ENCODE peak calls at places on chromosome 22, in nine cellular contexts. J, T, Q, Z, U, A, V, L and E are unnamed samples.
A peak's percentile ranks its signal among the peaks of the same experiment; 100 is the strongest.

GRCh38 chr22:27719535-27720227 is 81.9 kb downstream of the MN1 start:
- DNase-seq in A (peak; percentile 100), L (peak; percentile 67), V (no peak), Z (no peak), J (no peak), Q (peak; percentile 88), U (peak; percentile 39), T (peak; percentile 100), E (peak; percentile 100)

GRCh38 chr22:22593964-22594656 is 35.0 kb upstream of the PRAME start:
- DNase-seq in U (peak; percentile 22), L (peak; percentile 44), Q (no peak), A (peak; percentile 31), Z (no peak), V (no peak), T (peak; percentile 8), J (no peak), E (peak; percentile 41)

GRCh38 chr22:31229402-31230140 is 17.5 kb downstream of the LIMK2 start:
- DNase-seq in U (peak; percentile 52), V (peak; percentile 47), L (peak; percentile 55), J (peak; percentile 63), Q (peak; percentile 88), Z (no peak), A (no peak), T (no peak), E (no peak)

GRCh38 chr22:38572065-38572464 is 2.1 kb upstream of the DMC1 start:
- DNase-seq in T (peak; percentile 32), A (peak; percentile 53), L (peak; percentile 61), J (peak; percentile 34), Z (peak; percentile 67), U (peak; percentile 42), V (no peak), Q (no peak), E (peak; percentile 66)

GRCh38 chr22:34096770-34097169 is 176.5 kb upstream of the LARGE1 start:
- DNase-seq in A (no peak), U (no peak), V (no peak), L (no peak), Z (no peak), T (no peak), J (no peak), Q (no peak), E (no peak)

GRCh38 chr22:30240541-30241417 is 5.8 kb downstream of the LIF start:
- DNase-seq in J (no peak), V (no peak), Z (no peak), L (no peak), Q (no peak), A (no peak), U (no peak), T (peak; percentile 25), E (no peak)

GRCh38 chr22:40829131-40829530 is 10.0 kb upstream of the SLC25A17 start:
- DNase-seq in V (no peak), A (no peak), U (no peak), T (no peak), L (no peak), Q (no peak), J (no peak), Z (no peak), E (no peak)

GRCh38 chr22:19285831-19286230 is 5.7 kb downstream of the CLTCL1 start:
- DNase-seq in T (no peak), V (no peak), U (no peak), J (no peak), L (no peak), A (no peak), Z (no peak), Q (no peak), E (no peak)

GRCh38 chr22:42912049-42912448 is 55.0 kb upstream of the ARFGAP3 start:
- DNase-seq in V (no peak), Q (no peak), A (no peak), T (no peak), U (no peak), L (no peak), J (no peak), Z (no peak), E (no peak)

GRCh38 chr22:42299586-42300285 is 29.3 kb upstream of the TCF20 start:
- DNase-seq in V (peak; percentile 48), Q (no peak), U (no peak), Z (peak; percentile 52), L (no peak), J (no peak), T (no peak), A (no peak), E (no peak)

GRCh38 chr22:35726398-35726797 is 8.7 kb downstream of the APOL5 start:
- DNase-seq in J (no peak), Z (no peak), L (no peak), Q (no peak), T (no peak), A (no peak), U (no peak), V (no peak), E (no peak)

GRCh38 chr22:35725521-35725920 is 7.8 kb downstream of the APOL5 start:
- DNase-seq in Q (no peak), J (no peak), A (no peak), U (no peak), V (no peak), Z (no peak), L (no peak), T (no peak), E (no peak)

GRCh38 chr22:35728639-35729308 is 11.1 kb downstream of the APOL5 start:
- DNase-seq in Z (no peak), A (peak; percentile 41), L (no peak), V (no peak), T (peak; percentile 73), J (no peak), Q (no peak), U (no peak), E (peak; percentile 48)

GRCh38 chr22:35727436-35727835 is 9.8 kb downstream of the APOL5 start:
- DNase-seq in Q (no peak), U (no peak), L (no peak), A (no peak), T (no peak), J (no peak), Z (peak; percentile 33), V (no peak), E (no peak)

GRCh38 chr22:35726933-35727332 is 9.3 kb downstream of the APOL5 start:
- DNase-seq in A (no peak), V (no peak), J (no peak), Z (no peak), T (no peak), Q (no peak), L (no peak), U (no peak), E (no peak)
- H3K4me3 ChIP-seq in A (no peak overlapping the region), V (no peak overlapping the region), J (no peak overlapping the region), Z (no peak overlapping the region), T (no peak overlapping the region), Q (no peak overlapping the region), L (no peak overlapping the region), U (no peak overlapping the region), E (no peak overlapping the region)

GRCh38 chr22:45101828-45102227 is 61.9 kb upstream of the NUP50 start:
- DNase-seq in A (peak; percentile 51), Q (peak; percentile 88), Z (peak; percentile 70), U (peak; percentile 44), J (peak; percentile 34), V (peak; percentile 21), T (peak; percentile 15), L (peak; percentile 80), E (peak; percentile 74)
- TF ChIP-seq CTCF in A (peak; percentile 75), Q (no peak), Z (peak; percentile 75), U (peak; percentile 69), J (peak; percentile 11), V (peak; percentile 30), T (peak; percentile 81), L (peak; percentile 88), E (peak; percentile 79)

GRCh38 chr22:46587067-46587471 is 33.1 kb upstream of the GRAMD4 start:
- DNase-seq in A (no peak), Q (no peak), Z (no peak), L (no peak), T (no peak), V (no peak), J (no peak), U (no peak), E (no peak)

GRCh38 chr22:46589141-46589748 is 30.9 kb upstream of the GRAMD4 start:
- DNase-seq in Z (no peak), U (no peak), V (peak; percentile 13), J (no peak), Q (no peak), T (no peak), A (no peak), L (no peak), E (no peak)

GRCh38 chr22:46587492-46588278 is 32.5 kb upstream of the GRAMD4 start:
- DNase-seq in J (no peak), L (no peak), Q (no peak), V (peak; percentile 48), Z (no peak), U (no peak), T (no peak), A (no peak), E (no peak)

GRCh38 chr22:46589871-46590271 is 30.3 kb upstream of the GRAMD4 start:
- DNase-seq in L (no peak), Q (no peak), U (no peak), J (no peak), T (no peak), Z (peak; percentile 91), A (no peak), V (no peak), E (no peak)

GRCh38 chr22:46588279-46589140 is 31.7 kb upstream of the GRAMD4 start:
- DNase-seq in A (no peak), U (no peak), T (no peak), Z (peak; percentile 47), L (no peak), Q (no peak), V (peak; percentile 66), J (no peak), E (no peak)
- H3K4me3 ChIP-seq in A (no peak overlapping the region), U (no peak overlapping the region), T (no peak overlapping the region), Z (no peak overlapping the region), L (no peak overlapping the region), Q (no peak overlapping the region), V (peak overlapping the region; percentile 41), J (no peak overlapping the region), E (no peak overlapping the region)

GRCh38 chr22:44360686-44361381 is 48.1 kb upstream of the SHISAL1 start:
- DNase-seq in V (peak; percentile 56), U (peak; percentile 93), L (peak; percentile 99), T (peak; percentile 96), J (peak; percentile 41), A (peak; percentile 90), Q (peak; percentile 92), Z (no peak), E (peak; percentile 94)

GRCh38 chr22:44358723-44359440 is 46.1 kb upstream of the SHISAL1 start:
- DNase-seq in Q (peak; percentile 68), T (no peak), V (peak; percentile 11), Z (no peak), J (peak; percentile 29), A (no peak), U (no peak), L (no peak), E (no peak)

GRCh38 chr22:44361391-44362126 is 48.8 kb upstream of the SHISAL1 start:
- DNase-seq in U (no peak), Z (no peak), A (peak; percentile 85), T (peak; percentile 78), J (peak; percentile 18), L (no peak), Q (no peak), V (no peak), E (peak; percentile 85)

GRCh38 chr22:44359496-44360110 is 46.9 kb upstream of the SHISAL1 start:
- DNase-seq in A (no peak), U (no peak), Z (no peak), T (no peak), L (no peak), Q (no peak), J (peak; percentile 20), V (no peak), E (no peak)

GRCh38 chr22:44360306-44360685 is 47.5 kb upstream of the SHISAL1 start:
- DNase-seq in Z (no peak), U (no peak), J (no peak), T (no peak), V (no peak), A (no peak), Q (no peak), L (no peak), E (no peak)
- TF ChIP-seq CTCF in Z (no peak), U (no peak), J (no peak), T (no peak), V (no peak), A (no peak), Q (no peak), L (no peak), E (no peak)